ENCODE peak calls at places on chromosomes 5 and 9, in five cellular contexts. I, A, T, E and K are unnamed samples.

GRCh38 chr9:68785965-68786364 is 80.9 kb downstream of the PIP5K1B start:
- DNase-seq in I (no peak), A (no peak), T (no peak), E (no peak), K (no peak)

GRCh38 chr9:133539434-133539833 is 4.9 kb downstream of the ADAMTSL2 start:
- DNase-seq in I (no peak), A (no peak), T (no peak), E (no peak), K (no peak)

GRCh38 chr5:81904166-81904565 is 67.7 kb upstream of the ATG10 start:
- DNase-seq in I (no peak), A (no peak), T (no peak), E (no peak), K (no peak)

GRCh38 chr5:173554038-173554955 is 62.2 kb downstream of the BOD1 start:
- DNase-seq in I (no peak), A (no peak), T (no peak), E (no peak), K (no peak)

GRCh38 chr9:14351206-14351605 is 37.3 kb upstream of the NFIB start:
- DNase-seq in I (no peak), A (no peak), T (no peak), E (no peak), K (no peak)

GRCh38 chr5:169301386-169301930 is 519 bp upstream of the SLIT3 start:
- DNase-seq in I (no peak), A (no peak), T (no peak), E (no peak), K (no peak)

GRCh38 chr5:137659209-137659608 is 76.7 kb downstream of the KLHL3 start:
- DNase-seq in I (no peak), A (no peak), T (no peak), E (no peak), K (no peak)

GRCh38 chr9:34496149-34496712 is 26.6 kb downstream of the ENHO start:
- DNase-seq in I (no peak), A (no peak), T (no peak), E (no peak), K (no peak)

GRCh38 chr9:3281399-3281798 is 244.4 kb downstream of the RFX3 start:
- DNase-seq in I (no peak), A (no peak), T (no peak), E (no peak), K (no peak)

GRCh38 chr5:169302046-169302445 is 1.1 kb upstream of the SLIT3 start:
- DNase-seq in I (no peak), A (no peak), T (no peak), E (no peak), K (peak)

GRCh38 chr5:171562822-171563221 is 143.4 kb downstream of the FGF18 start:
- DNase-seq in I (no peak), A (no peak), T (no peak), E (no peak), K (no peak)

GRCh38 chr9:86749530-86750275 is 197.6 kb downstream of the GAS1 start:
- DNase-seq in I (no peak), A (no peak), T (no peak), E (no peak), K (peak)

GRCh38 chr5:74442466-74442865 is 198.1 kb downstream of the ENC1 start:
- DNase-seq in I (no peak), A (no peak), T (no peak), E (no peak), K (no peak)

GRCh38 chr5:80346055-80346454 is 26.3 kb downstream of the SPZ1 start:
- DNase-seq in I (no peak), A (peak), T (peak), E (peak), K (peak)

GRCh38 chr9:132973713-132974112 is 4.8 kb upstream of the GFI1B start:
- DNase-seq in I (no peak), A (no peak), T (peak), E (peak), K (no peak)

GRCh38 chr5:120813551-120813950 is 349.5 kb downstream of the PRR16 start:
- DNase-seq in I (no peak), A (no peak), T (no peak), E (no peak), K (no peak)

GRCh38 chr9:85430659-85431370 is 310.9 kb downstream of the AGTPBP1 start:
- DNase-seq in I (no peak), A (no peak), T (no peak), E (no peak), K (peak)

GRCh38 chr9:85427749-85428148 is 314.0 kb downstream of the AGTPBP1 start:
- DNase-seq in I (no peak), A (no peak), T (no peak), E (no peak), K (no peak)

GRCh38 chr9:85421641-85422040 is 320.1 kb downstream of the AGTPBP1 start:
- DNase-seq in I (no peak), A (no peak), T (no peak), E (no peak), K (peak)

GRCh38 chr9:85420750-85421149 is 321.0 kb downstream of the AGTPBP1 start:
- DNase-seq in I (no peak), A (peak), T (no peak), E (peak), K (peak)

GRCh38 chr9:85425153-85425611 is 316.6 kb downstream of the AGTPBP1 start:
- DNase-seq in I (no peak), A (peak), T (peak), E (peak), K (peak)
- TF ChIP-seq CTCF in I (peak), A (peak), T (peak), E (peak), K (peak)

GRCh38 chr9:32741706-32742105 is 41.6 kb upstream of the TMEM215 start:
- DNase-seq in I (no peak), A (no peak), T (no peak), E (no peak), K (peak)

GRCh38 chr9:32737378-32737777 is 46.0 kb upstream of the TMEM215 start:
- DNase-seq in I (no peak), A (no peak), T (no peak), E (no peak), K (no peak)

GRCh38 chr9:32738501-32739172 is 44.7 kb upstream of the TMEM215 start:
- DNase-seq in I (no peak), A (no peak), T (no peak), E (no peak), K (peak)

GRCh38 chr9:32742296-32742695 is 41.0 kb upstream of the TMEM215 start:
- DNase-seq in I (no peak), A (no peak), T (no peak), E (no peak), K (peak)
- TF ChIP-seq CTCF in I (no peak), A (no peak), T (no peak), E (no peak), K (no peak)

GRCh38 chr5:83708170-83708569 is 12.5 kb downstream of the HAPLN1 start:
- DNase-seq in I (no peak), A (no peak), T (no peak), E (no peak), K (no peak)

GRCh38 chr5:83715316-83716060 is 5.2 kb downstream of the HAPLN1 start:
- DNase-seq in I (no peak), A (no peak), T (no peak), E (no peak), K (no peak)

GRCh38 chr5:83714780-83715179 is 5.9 kb downstream of the HAPLN1 start:
- DNase-seq in I (no peak), A (no peak), T (no peak), E (no peak), K (no peak)

GRCh38 chr5:83711982-83712601 is 8.6 kb downstream of the HAPLN1 start:
- DNase-seq in I (no peak), A (peak), T (peak), E (peak), K (peak)
- TF ChIP-seq CTCF in I (peak), A (peak), T (peak), E (peak), K (peak)

GRCh38 chr9:21677834-21678233 is 124.6 kb upstream of the MTAP start:
- DNase-seq in I (no peak), A (no peak), T (no peak), E (no peak), K (peak)

GRCh38 chr9:21680590-21680989 is 121.8 kb upstream of the MTAP start:
- DNase-seq in I (no peak), A (no peak), T (no peak), E (no peak), K (peak)

GRCh38 chr9:21674894-21675293 is 127.5 kb upstream of the MTAP start:
- DNase-seq in I (no peak), A (no peak), T (no peak), E (no peak), K (peak)

GRCh38 chr9:21679432-21679831 is 123.0 kb upstream of the MTAP start:
- DNase-seq in I (no peak), A (no peak), T (no peak), E (no peak), K (peak)

DNA sequence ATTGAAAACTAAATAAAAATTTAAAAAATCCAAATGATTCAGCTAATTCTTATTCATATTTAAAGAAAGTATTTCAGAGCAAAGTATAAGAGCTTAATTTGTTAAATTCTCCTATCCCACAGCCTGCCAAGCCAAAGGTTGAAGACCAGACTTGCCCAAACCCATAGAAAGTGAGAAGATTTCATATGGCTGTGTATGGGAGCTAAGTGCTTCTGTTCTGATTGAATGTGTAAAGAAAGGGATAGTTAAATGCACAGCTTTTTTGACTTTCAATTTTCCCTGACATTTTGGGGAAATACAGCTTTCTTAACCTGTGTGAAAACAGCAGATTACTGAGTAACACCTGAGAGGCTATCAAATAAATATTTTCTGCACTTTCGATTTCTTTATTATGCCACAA is 125.0 kb upstream of the MTAP start:
- DNase-seq in I (no peak), A (no peak), T (no peak), E (no peak), K (no peak)
- TF ChIP-seq CTCF in I (no peak), A (no peak), T (no peak), E (no peak), K (no peak)

GRCh38 chr9:35696520-35697215 is 6.9 kb upstream of the TPM2 start:
- DNase-seq in I (no peak), A (peak), T (peak), E (peak), K (peak)
- TF ChIP-seq CTCF in I (peak), A (peak), T (peak), E (peak), K (peak)

GRCh38 chr9:79134654-79135053 is 437.1 kb upstream of the TLE4 start:
- DNase-seq in I (no peak), A (peak), T (peak), E (no peak), K (peak)
- TF ChIP-seq CTCF in I (no peak), A (peak), T (peak), E (no peak), K (peak)

GRCh38 chr5:61254969-61255555 is 77.0 kb upstream of the ZSWIM6 start:
- DNase-seq in I (no peak), A (no peak), T (no peak), E (no peak), K (no peak)
- TF ChIP-seq CTCF in I (no peak), A (no peak), T (no peak), E (no peak), K (no peak)

GRCh38 chr9:94826644-94827410 is 100.3 kb downstream of the AOPEP start:
- DNase-seq in I (no peak), A (no peak), T (no peak), E (no peak), K (peak)

GRCh38 chr9:94826044-94826443 is 99.5 kb downstream of the AOPEP start:
- DNase-seq in I (no peak), A (no peak), T (no peak), E (no peak), K (no peak)

GRCh38 chr9:94827584-94828304 is 101.2 kb downstream of the AOPEP start:
- DNase-seq in I (no peak), A (no peak), T (no peak), E (no peak), K (peak)

GRCh38 chr9:94825620-94825958 is 99.1 kb downstream of the AOPEP start:
- DNase-seq in I (no peak), A (no peak), T (no peak), E (no peak), K (no peak)

DNA sequence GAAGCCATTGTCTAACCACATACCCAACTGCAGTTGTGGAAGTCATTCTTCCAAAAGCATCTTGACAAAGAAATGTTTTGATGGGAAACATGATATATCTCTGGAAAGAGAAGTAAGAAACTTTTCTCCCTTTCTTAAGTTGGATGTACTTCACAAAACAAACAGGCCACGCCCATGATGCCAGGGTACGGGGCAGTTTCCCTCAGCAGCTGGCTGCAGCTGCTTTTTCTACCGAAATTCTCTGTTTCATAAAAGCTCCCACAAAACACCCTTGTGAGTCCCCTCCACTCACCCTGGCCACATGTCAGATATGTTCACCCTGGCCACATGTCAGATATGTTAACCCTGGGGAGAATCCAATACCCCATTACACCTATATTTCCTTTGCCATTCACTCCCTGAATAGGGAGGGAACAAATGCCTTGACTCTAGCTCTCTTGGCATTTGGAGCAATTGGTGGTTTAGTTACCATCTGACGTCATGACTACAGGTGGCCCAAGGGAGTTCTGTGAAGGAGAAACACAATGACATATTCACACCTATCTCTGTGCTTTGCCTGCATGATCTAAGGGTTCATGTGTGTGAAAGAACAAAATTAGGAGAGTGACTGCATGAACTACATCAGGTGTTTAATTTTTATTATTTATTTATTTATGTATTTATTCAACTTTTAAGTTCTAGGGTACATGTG is 103.0 kb downstream of the AOPEP start:
- DNase-seq in I (no peak), A (no peak), T (no peak), E (no peak), K (no peak)
- TF ChIP-seq CTCF in I (no peak), A (no peak), T (no peak), E (no peak), K (no peak)